ENCODE peak calls at places on chromosomes 5 and 9, in six cellular contexts. U is kidney epithelial cell, J is NCI-H1930, Q is fibroblast of the conjunctiva, X is NB4, L is adrenal gland. D is an unnamed sample.

GRCh38 chr5:135367554-135367953 is 31.5 kb downstream of the MACROH2A1 start:
- DNase-seq in U (no peak), J (no peak), Q (no peak), X (no peak), L (no peak), D (no peak)

GRCh38 chr5:17169507-17169906 is 47.9 kb upstream of the BASP1 start:
- DNase-seq in U (no peak), J (no peak), Q (no peak), X (no peak), L (no peak), D (no peak)

GRCh38 chr9:129306318-129306973 is 128.4 kb upstream of the IER5L start:
- DNase-seq in U (no peak), J (no peak), Q (no peak), X (no peak), L (peak), D (no peak)

GRCh38 chr9:115142502-115143265 is 24.7 kb upstream of the TNC start:
- DNase-seq in U (no peak), J (no peak), Q (no peak), X (no peak), L (no peak), D (no peak)

GRCh38 chr9:76704601-76705204 is 59.5 kb upstream of the PCA3 start:
- DNase-seq in U (peak), J (peak), Q (peak), X (peak), L (no peak), D (peak)

GRCh38 chr5:173618927-173619519 is 2.6 kb upstream of the BOD1 start:
- DNase-seq in U (no peak), J (no peak), Q (peak), X (peak), L (peak), D (no peak)

GRCh38 chr9:98807811-98808195 is 333 bp downstream of the GALNT12 start:
- DNase-seq in U (no peak), J (no peak), Q (no peak), X (peak), L (no peak), D (no peak)

GRCh38 chr5:117800261-117800660 is 1188.1 kb downstream of the DTWD2 start:
- DNase-seq in U (peak), J (peak), Q (no peak), X (no peak), L (no peak), D (no peak)

GRCh38 chr9:22033012-22033630 is 24.0 kb upstream of the CDKN2B start:
- DNase-seq in U (no peak), J (no peak), Q (no peak), X (no peak), L (no peak), D (no peak)

GRCh38 chr5:6582507-6583048 is 50.3 kb downstream of the NSUN2 start:
- DNase-seq in U (no peak), J (no peak), Q (no peak), X (no peak), L (no peak), D (no peak)

GRCh38 chr5:118592678-118593328 is 395.5 kb downstream of the DTWD2 start:
- DNase-seq in U (no peak), J (no peak), Q (no peak), X (no peak), L (no peak), D (no peak)

GRCh38 chr5:171207256-171207866 is 101.7 kb upstream of the TLX3 start:
- DNase-seq in U (no peak), J (no peak), Q (peak), X (peak), L (no peak), D (peak)

GRCh38 chr5:154320690-154321089 is 125.1 kb upstream of the SAP30L start:
- DNase-seq in U (no peak), J (no peak), Q (no peak), X (no peak), L (no peak), D (no peak)

GRCh38 chr5:31317642-31318041 is 124.2 kb downstream of the CDH6 start:
- DNase-seq in U (no peak), J (no peak), Q (no peak), X (no peak), L (no peak), D (no peak)

GRCh38 chr9:121778252-121779225 is 127.1 kb downstream of the DAB2IP start:
- DNase-seq in U (no peak), J (no peak), Q (no peak), X (no peak), L (peak), D (no peak)

GRCh38 chr9:36543916-36544315 is 28.8 kb upstream of the MELK start:
- DNase-seq in U (no peak), J (no peak), Q (peak), X (no peak), L (no peak), D (no peak)

GRCh38 chr5:78506296-78507049 is 142.1 kb downstream of the LHFPL2 start:
- DNase-seq in U (no peak), J (no peak), Q (no peak), X (no peak), L (no peak), D (no peak)

GRCh38 chr5:84242286-84242685 is 142.4 kb downstream of the EDIL3 start:
- DNase-seq in U (no peak), J (no peak), Q (peak), X (no peak), L (no peak), D (peak)

GRCh38 chr5:43156388-43156787 is 35.6 kb upstream of the NIM1K start:
- DNase-seq in U (no peak), J (no peak), Q (peak), X (no peak), L (no peak), D (no peak)

GRCh38 chr9:107322643-107323042 is 39.6 kb downstream of the RAD23B start:
- DNase-seq in U (no peak), J (no peak), Q (no peak), X (no peak), L (no peak), D (no peak)

GRCh38 chr9:133099726-133100517 is 21.1 kb downstream of the RALGDS start:
- DNase-seq in U (no peak), J (no peak), Q (no peak), X (no peak), L (peak), D (no peak)